ENCODE peak calls at places on chromosomes 3 and 15, in six cellular contexts. E, W, G, M, A and L are unnamed samples.

GRCh38 chr15:48478581-48478980 is 147.4 kb downstream of the DUT start:
- DNase-seq in W (no peak), E (no peak), G (no peak), M (no peak), A (no peak), L (no peak)

GRCh38 chr3:151379083-151379734 is 5.3 kb downstream of the P2RY12 start:
- DNase-seq in M (peak; percentile 33), G (peak; percentile 65), E (no peak), A (no peak), W (peak; percentile 29), L (no peak)

GRCh38 chr15:31472636-31473383 is 146.2 kb downstream of the KLF13 start:
- DNase-seq in A (no peak), G (peak; percentile 24), M (peak; percentile 68), E (no peak), W (no peak), L (peak; percentile 88)

GRCh38 chr15:50797926-50798325 is 32.4 kb upstream of the SPPL2A start:
- DNase-seq in A (no peak), E (no peak), M (no peak), G (no peak), W (no peak), L (no peak)

GRCh38 chr3:45367451-45367850 is 20.9 kb upstream of the LARS2 start:
- DNase-seq in A (no peak), W (peak; percentile 16), G (no peak), M (peak; percentile 59), E (no peak), L (no peak)

GRCh38 chr3:152779649-152780048 is 55.3 kb upstream of the P2RY1 start:
- DNase-seq in A (no peak), W (no peak), M (peak; percentile 2), G (no peak), E (no peak), L (no peak)

GRCh38 chr3:123489400-123490004 is 40.6 kb upstream of the ADCY5 start:
- DNase-seq in E (no peak), M (peak; percentile 52), W (peak; percentile 68), G (peak; percentile 77), A (peak; percentile 52), L (no peak)

GRCh38 chr15:45635191-45635638 is 386 bp downstream of the SQOR start:
- DNase-seq in M (no peak), A (no peak), E (peak; percentile 91), W (peak; percentile 59), G (peak; percentile 53), L (peak; percentile 94)

GRCh38 chr3:94787734-94788133 is 724.9 kb downstream of the NSUN3 start:
- DNase-seq in M (no peak), A (no peak), G (no peak), W (no peak), E (no peak), L (no peak)

GRCh38 chr15:64251121-64251520 is 88.3 kb upstream of the PPIB start:
- DNase-seq in M (no peak), G (no peak), W (no peak), A (no peak), E (no peak), L (no peak)

GRCh38 chr15:98881526-98882517 is 125.8 kb downstream of the PGPEP1L start:
- DNase-seq in G (no peak), E (no peak), W (peak; percentile 84), A (no peak), M (no peak), L (no peak)

GRCh38 chr3:73061416-73061815 is at the start of gene EBLN2:
- DNase-seq in E (no peak), A (no peak), M (no peak), G (no peak), W (no peak), L (no peak)

GRCh38 chr15:27587810-27588209 is 511.3 kb downstream of the OCA2 start:
- DNase-seq in E (no peak), M (no peak), W (no peak), G (peak; percentile 95), A (no peak), L (no peak)

GRCh38 chr3:29514912-29515311 is 234.0 kb downstream of the RBMS3 start:
- DNase-seq in G (no peak), A (no peak), W (no peak), M (no peak), E (no peak), L (no peak)

GRCh38 chr3:71305246-71306206 is 278.0 kb downstream of the FOXP1 start:
- DNase-seq in W (no peak), E (peak; percentile 57), G (peak; percentile 88), A (no peak), M (peak; percentile 48), L (peak; percentile 73)

GRCh38 chr3:177498037-177498857 is 301.0 kb upstream of the TBL1XR1 start:
- DNase-seq in E (no peak), M (peak; percentile 45), W (peak; percentile 36), G (no peak), A (no peak), L (no peak)

GRCh38 chr3:192501427-192501826 is 225.9 kb downstream of the FGF12 start:
- DNase-seq in A (no peak), W (no peak), E (no peak), G (no peak), M (no peak), L (no peak)

GRCh38 chr3:36874351-36874874 is 70.4 kb downstream of the TRANK1 start:
- DNase-seq in G (no peak), M (no peak), W (no peak), E (no peak), A (no peak), L (no peak)

GRCh38 chr3:178353292-178353814 is 182.9 kb upstream of the KCNMB2 start:
- DNase-seq in G (no peak), E (no peak), M (no peak), W (no peak), A (no peak), L (no peak)

GRCh38 chr3:104178695-104179094 is 1188.0 kb upstream of the ALCAM start:
- DNase-seq in A (no peak), W (no peak), E (no peak), G (no peak), M (no peak), L (no peak)

GRCh38 chr15:83855956-83856355 is 202.0 kb downstream of the ADAMTSL3 start:
- DNase-seq in W (no peak), M (no peak), G (no peak), E (no peak), A (no peak), L (no peak)

DNA sequence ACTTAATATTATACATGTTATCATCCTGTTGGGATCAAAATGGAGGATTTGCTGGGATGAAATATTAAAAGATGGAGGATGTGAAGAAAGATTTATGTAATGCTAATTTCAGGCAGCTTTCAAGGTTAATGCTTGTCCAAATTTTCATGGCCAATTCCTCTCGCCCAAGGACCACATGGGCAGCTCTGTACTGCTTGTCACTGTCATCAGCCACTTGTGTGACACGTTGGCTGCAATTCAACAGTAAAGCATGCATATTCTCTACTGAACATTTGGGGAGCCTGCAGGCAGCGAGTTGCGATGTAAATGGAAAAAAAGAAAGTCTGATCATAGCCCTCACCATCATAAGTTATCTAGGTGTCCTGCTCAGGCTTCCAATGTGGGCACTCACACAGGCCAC is 1026.8 kb upstream of the NR2F2 start:
- DNase-seq in W (no peak), E (no peak), M (no peak), A (no peak), G (no peak), L (no peak)
- H3K27ac ChIP-seq in W (no peak overlapping the region), E (no peak overlapping the region), M (no peak overlapping the region), A (no peak overlapping the region), G (no peak overlapping the region), L (peak overlapping the region; percentile 82)

GRCh38 chr15:72948662-72949061 is 103.6 kb upstream of the NEO1 start:
- DNase-seq in A (no peak), M (no peak), W (no peak), E (no peak), G (no peak), L (no peak)

GRCh38 chr15:72939855-72940631 is 112.2 kb upstream of the NEO1 start:
- DNase-seq in W (peak; percentile 14), A (no peak), G (no peak), E (no peak), M (no peak), L (no peak)

GRCh38 chr15:72947709-72948108 is 104.6 kb upstream of the NEO1 start:
- DNase-seq in A (no peak), E (no peak), M (no peak), G (no peak), W (no peak), L (no peak)

DNA sequence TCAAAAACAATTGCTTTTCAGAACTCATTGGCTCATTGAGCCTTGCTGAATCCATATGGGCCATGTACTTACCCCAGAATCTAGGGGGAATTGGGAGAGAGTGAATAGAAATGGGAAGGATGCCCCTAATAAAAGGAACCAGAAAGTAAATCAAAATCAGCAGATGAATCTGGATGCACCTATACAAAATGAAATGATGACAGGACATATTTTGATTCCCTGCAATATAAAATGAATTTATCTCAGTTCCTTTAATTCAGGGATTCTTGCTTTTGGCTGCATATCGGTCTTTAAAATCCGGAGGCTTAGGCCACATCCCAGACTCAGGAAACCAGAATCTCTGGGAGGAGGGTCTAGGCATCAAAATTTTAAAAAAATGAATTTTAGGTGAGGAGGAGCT is 107.7 kb upstream of the NEO1 start:
- DNase-seq in M (no peak), W (no peak), G (no peak), A (no peak), E (no peak), L (no peak)
- H3K27ac ChIP-seq in M (no peak overlapping the region), W (no peak overlapping the region), G (no peak overlapping the region), A (no peak overlapping the region), E (no peak overlapping the region), L (no peak overlapping the region)

GRCh38 chr15:66724732-66725467 is 22.9 kb downstream of the SMAD6 start:
- DNase-seq in A (no peak), G (no peak), W (no peak), M (no peak), E (peak; percentile 25), L (no peak)
- H3K27ac ChIP-seq in A (no peak overlapping the region), G (no peak overlapping the region), W (peak overlapping the region; percentile 45), M (no peak overlapping the region), E (no peak overlapping the region), L (no peak overlapping the region)

GRCh38 chr3:59570816-59571215 is 521.0 kb upstream of the CFAP20DC start:
- DNase-seq in W (no peak), M (no peak), G (no peak), A (no peak), E (no peak), L (no peak)

GRCh38 chr3:59567656-59568055 is 517.8 kb upstream of the CFAP20DC start:
- DNase-seq in E (no peak), M (no peak), A (no peak), G (no peak), W (no peak), L (no peak)

GRCh38 chr3:59563072-59563605 is 513.3 kb upstream of the CFAP20DC start:
- DNase-seq in G (no peak), E (no peak), A (no peak), W (no peak), M (no peak), L (no peak)

GRCh38 chr3:59563966-59564365 is 514.1 kb upstream of the CFAP20DC start:
- DNase-seq in A (no peak), W (no peak), E (no peak), M (no peak), G (no peak), L (no peak)

DNA sequence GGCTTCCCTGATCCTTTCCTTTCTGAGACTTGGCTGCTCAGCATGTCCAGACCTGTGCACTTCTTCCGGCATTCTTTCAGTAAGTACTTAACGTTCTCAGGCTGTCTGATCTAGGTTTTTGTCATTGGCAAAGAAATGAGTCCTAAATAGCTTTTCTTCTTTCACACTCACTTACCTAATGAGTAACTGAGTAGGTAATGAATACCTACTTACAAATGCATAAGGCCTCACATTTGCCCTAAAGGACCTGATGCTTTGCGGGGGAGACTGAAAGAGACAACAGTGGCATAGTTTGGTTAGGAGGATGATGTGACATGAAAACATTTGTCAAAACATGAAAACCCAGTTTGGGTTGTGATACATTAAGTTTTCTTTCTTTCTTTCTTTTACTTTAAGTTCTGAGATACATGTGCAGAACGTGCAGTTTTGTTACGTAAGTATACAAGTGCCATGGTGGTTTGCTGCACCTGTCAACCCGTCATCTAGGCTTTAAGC is 516.7 kb upstream of the CFAP20DC start:
- DNase-seq in G (no peak), A (no peak), E (no peak), W (no peak), M (no peak), L (no peak)
- H3K27ac ChIP-seq in G (no peak overlapping the region), A (no peak overlapping the region), E (no peak overlapping the region), W (no peak overlapping the region), M (no peak overlapping the region), L (no peak overlapping the region)